ENCODE peak calls at places on chromosomes 12 and 14, in six cellular contexts. One of them, this sample, is unnamed.

GRCh38 chr14:101620039-101620788 is 58.9 kb downstream of the DIO3 start:
- DNase-seq in pancreas: peak; percentile 42
- DNase-seq in stomach: no peak
- DNase-seq in tibial artery: no peak
- DNase-seq in breast epithelium: no peak
- DNase-seq in body of pancreas: no peak
- DNase-seq in this sample: peak; percentile 72

GRCh38 chr12:107634530-107634929 is 51.1 kb upstream of the PWP1 start:
- DNase-seq in pancreas: no peak
- DNase-seq in stomach: no peak
- DNase-seq in tibial artery: no peak
- DNase-seq in breast epithelium: no peak
- DNase-seq in body of pancreas: no peak
- DNase-seq in this sample: no peak

GRCh38 chr14:50521912-50522341 is 10.4 kb downstream of the MAP4K5 start:
- DNase-seq in pancreas: no peak
- DNase-seq in stomach: no peak
- DNase-seq in tibial artery: no peak
- DNase-seq in breast epithelium: no peak
- DNase-seq in body of pancreas: no peak
- DNase-seq in this sample: no peak

GRCh38 chr14:69259531-69260245 is at the start of gene GALNT16:
- DNase-seq in pancreas: peak; percentile 67
- DNase-seq in stomach: peak; percentile 38
- DNase-seq in tibial artery: no peak
- DNase-seq in breast epithelium: no peak
- DNase-seq in body of pancreas: peak; percentile 22
- DNase-seq in this sample: no peak

GRCh38 chr12:96177013-96177412 is 17.2 kb upstream of the ELK3 start:
- DNase-seq in pancreas: no peak
- DNase-seq in stomach: no peak
- DNase-seq in tibial artery: no peak
- DNase-seq in breast epithelium: no peak
- DNase-seq in body of pancreas: no peak
- DNase-seq in this sample: no peak

GRCh38 chr14:63273717-63274673 is 44.7 kb downstream of the GPHB5 start:
- DNase-seq in pancreas: no peak
- DNase-seq in stomach: no peak
- DNase-seq in tibial artery: no peak
- DNase-seq in breast epithelium: no peak
- DNase-seq in body of pancreas: no peak
- DNase-seq in this sample: no peak

GRCh38 chr14:54637829-54638446 is 71.0 kb downstream of the SAMD4A start:
- DNase-seq in pancreas: no peak
- DNase-seq in stomach: no peak
- DNase-seq in tibial artery: no peak
- DNase-seq in breast epithelium: no peak
- DNase-seq in body of pancreas: no peak
- DNase-seq in this sample: no peak

GRCh38 chr12:55925870-55926737 is 1.6 kb downstream of the PYM1 start:
- DNase-seq in pancreas: no peak
- DNase-seq in stomach: no peak
- DNase-seq in tibial artery: no peak
- DNase-seq in breast epithelium: no peak
- DNase-seq in body of pancreas: no peak
- DNase-seq in this sample: no peak

GRCh38 chr14:105484069-105484996 is 2.4 kb upstream of the CRIP1 start:
- DNase-seq in pancreas: no peak
- DNase-seq in stomach: no peak
- DNase-seq in tibial artery: peak; percentile 66
- DNase-seq in breast epithelium: no peak
- DNase-seq in body of pancreas: no peak
- DNase-seq in this sample: peak; percentile 96

GRCh38 chr12:32688786-32689185 is 9.7 kb downstream of the DNM1L start:
- DNase-seq in pancreas: no peak
- DNase-seq in stomach: no peak
- DNase-seq in tibial artery: no peak
- DNase-seq in breast epithelium: no peak
- DNase-seq in body of pancreas: no peak
- DNase-seq in this sample: no peak

GRCh38 chr12:66423290-66423689 is 121.0 kb downstream of the HELB start:
- DNase-seq in pancreas: no peak
- DNase-seq in stomach: no peak
- DNase-seq in tibial artery: no peak
- DNase-seq in breast epithelium: no peak
- DNase-seq in body of pancreas: no peak
- DNase-seq in this sample: no peak

GRCh38 chr12:19421503-19422282 is 17.6 kb upstream of the AEBP2 start:
- DNase-seq in pancreas: no peak
- DNase-seq in stomach: no peak
- DNase-seq in tibial artery: no peak
- DNase-seq in breast epithelium: no peak
- DNase-seq in body of pancreas: no peak
- DNase-seq in this sample: no peak

GRCh38 chr14:54252072-54252730 is 144.6 kb upstream of the CDKN3 start:
- DNase-seq in pancreas: no peak
- DNase-seq in stomach: no peak
- DNase-seq in tibial artery: no peak
- DNase-seq in breast epithelium: no peak
- DNase-seq in body of pancreas: no peak
- DNase-seq in this sample: no peak

GRCh38 chr14:103748539-103748867 is 32.9 kb downstream of the ZFYVE21 start:
- DNase-seq in pancreas: no peak
- DNase-seq in stomach: peak; percentile 26
- DNase-seq in tibial artery: no peak
- DNase-seq in breast epithelium: no peak
- DNase-seq in body of pancreas: no peak
- DNase-seq in this sample: no peak

GRCh38 chr12:3107071-3107583 is 29.9 kb downstream of the TSPAN9 start:
- DNase-seq in pancreas: no peak
- DNase-seq in stomach: no peak
- DNase-seq in tibial artery: no peak
- DNase-seq in breast epithelium: no peak
- DNase-seq in body of pancreas: no peak
- DNase-seq in this sample: no peak

GRCh38 chr14:95348395-95349080 is 28.8 kb upstream of the CLMN start:
- DNase-seq in pancreas: no peak
- DNase-seq in stomach: no peak
- DNase-seq in tibial artery: no peak
- DNase-seq in breast epithelium: no peak
- DNase-seq in body of pancreas: no peak
- DNase-seq in this sample: no peak

GRCh38 chr12:108562348-108563134 is at the start of gene ISCU:
- DNase-seq in pancreas: peak; percentile 100
- DNase-seq in stomach: peak; percentile 98
- DNase-seq in tibial artery: peak; percentile 93
- DNase-seq in breast epithelium: peak; percentile 98
- DNase-seq in body of pancreas: peak; percentile 98
- DNase-seq in this sample: peak; percentile 98

GRCh38 chr14:49977126-49977841 is 84.4 kb downstream of the ARF6 start:
- DNase-seq in pancreas: no peak
- DNase-seq in stomach: no peak
- DNase-seq in tibial artery: no peak
- DNase-seq in breast epithelium: no peak
- DNase-seq in body of pancreas: no peak
- DNase-seq in this sample: no peak

GRCh38 chr14:104084251-104085002 is 1.1 kb upstream of the ASPG start:
- DNase-seq in pancreas: no peak
- DNase-seq in stomach: peak; percentile 29
- DNase-seq in tibial artery: no peak
- DNase-seq in breast epithelium: no peak
- DNase-seq in body of pancreas: no peak
- DNase-seq in this sample: peak; percentile 66

GRCh38 chr12:40152783-40153383 is 47.0 kb upstream of the SLC2A13 start:
- DNase-seq in pancreas: peak; percentile 70
- DNase-seq in stomach: peak; percentile 50
- DNase-seq in tibial artery: peak; percentile 54
- DNase-seq in breast epithelium: no peak
- DNase-seq in body of pancreas: peak; percentile 66
- DNase-seq in this sample: no peak

GRCh38 chr12:27342551-27342950 is 9.9 kb downstream of the BMAL2 start:
- DNase-seq in pancreas: no peak
- DNase-seq in stomach: no peak
- DNase-seq in tibial artery: no peak
- DNase-seq in breast epithelium: no peak
- DNase-seq in body of pancreas: no peak
- DNase-seq in this sample: no peak

GRCh38 chr12:27345376-27345775 is 12.7 kb downstream of the BMAL2 start:
- DNase-seq in pancreas: no peak
- DNase-seq in stomach: no peak
- DNase-seq in tibial artery: no peak
- DNase-seq in breast epithelium: no peak
- DNase-seq in body of pancreas: no peak
- DNase-seq in this sample: no peak

GRCh38 chr12:27343255-27344000 is 10.8 kb downstream of the BMAL2 start:
- DNase-seq in pancreas: no peak
- DNase-seq in stomach: no peak
- DNase-seq in tibial artery: no peak
- DNase-seq in breast epithelium: no peak
- DNase-seq in body of pancreas: no peak
- DNase-seq in this sample: no peak

GRCh38 chr12:27344760-27345159 is 12.1 kb downstream of the BMAL2 start:
- DNase-seq in pancreas: no peak
- DNase-seq in stomach: no peak
- DNase-seq in tibial artery: no peak
- DNase-seq in breast epithelium: no peak
- DNase-seq in body of pancreas: no peak
- DNase-seq in this sample: no peak

DNA sequence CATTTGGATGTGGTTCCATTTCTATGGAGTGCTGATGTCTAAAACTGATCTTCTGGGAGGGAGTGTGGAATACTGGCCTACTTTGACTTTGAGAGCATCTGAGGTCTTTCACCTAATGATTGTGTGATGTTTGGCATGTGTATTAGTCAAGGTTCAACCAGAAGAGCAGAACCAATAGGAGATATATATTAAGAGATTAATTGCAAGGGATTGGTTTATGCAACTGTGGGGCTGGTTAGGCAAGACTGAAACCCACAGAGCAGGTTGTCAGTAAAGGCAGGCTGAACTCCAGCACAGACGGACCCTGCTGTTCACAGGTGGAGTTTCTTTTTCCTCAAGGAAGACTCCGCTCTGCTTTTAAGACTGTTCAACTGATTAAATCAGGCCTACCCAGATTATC is 11.6 kb downstream of the BMAL2 start:
- DNase-seq in pancreas: no peak
- DNase-seq in stomach: no peak
- DNase-seq in tibial artery: no peak
- DNase-seq in breast epithelium: no peak
- DNase-seq in body of pancreas: no peak
- DNase-seq in this sample: no peak
- H3K27ac ChIP-seq in pancreas: no peak overlapping the region
- H3K27ac ChIP-seq in stomach: no peak overlapping the region
- H3K27ac ChIP-seq in tibial artery: no peak overlapping the region
- H3K27ac ChIP-seq in breast epithelium: no peak overlapping the region
- H3K27ac ChIP-seq in body of pancreas: no peak overlapping the region
- H3K27ac ChIP-seq in this sample: no peak overlapping the region

GRCh38 chr12:69417231-69417630 is 53.0 kb upstream of the FRS2 start:
- DNase-seq in pancreas: no peak
- DNase-seq in stomach: no peak
- DNase-seq in tibial artery: no peak
- DNase-seq in breast epithelium: no peak
- DNase-seq in body of pancreas: no peak
- DNase-seq in this sample: no peak
- H3K4me3 ChIP-seq in pancreas: no peak overlapping the region
- H3K4me3 ChIP-seq in stomach: no peak overlapping the region
- H3K4me3 ChIP-seq in tibial artery: no peak overlapping the region
- H3K4me3 ChIP-seq in breast epithelium: no peak overlapping the region
- H3K4me3 ChIP-seq in body of pancreas: no peak overlapping the region
- H3K4me3 ChIP-seq in this sample: no peak overlapping the region

GRCh38 chr12:113980054-113980453 is 13.9 kb upstream of the RBM19 start:
- DNase-seq in pancreas: no peak
- DNase-seq in stomach: no peak
- DNase-seq in tibial artery: no peak
- DNase-seq in breast epithelium: no peak
- DNase-seq in body of pancreas: no peak
- DNase-seq in this sample: no peak
- TF ChIP-seq CTCF in pancreas: no peak
- TF ChIP-seq CTCF in stomach: no peak
- TF ChIP-seq CTCF in tibial artery: no peak
- TF ChIP-seq CTCF in breast epithelium: no peak
- TF ChIP-seq CTCF in body of pancreas: no peak
- TF ChIP-seq CTCF in this sample: no peak

DNA sequence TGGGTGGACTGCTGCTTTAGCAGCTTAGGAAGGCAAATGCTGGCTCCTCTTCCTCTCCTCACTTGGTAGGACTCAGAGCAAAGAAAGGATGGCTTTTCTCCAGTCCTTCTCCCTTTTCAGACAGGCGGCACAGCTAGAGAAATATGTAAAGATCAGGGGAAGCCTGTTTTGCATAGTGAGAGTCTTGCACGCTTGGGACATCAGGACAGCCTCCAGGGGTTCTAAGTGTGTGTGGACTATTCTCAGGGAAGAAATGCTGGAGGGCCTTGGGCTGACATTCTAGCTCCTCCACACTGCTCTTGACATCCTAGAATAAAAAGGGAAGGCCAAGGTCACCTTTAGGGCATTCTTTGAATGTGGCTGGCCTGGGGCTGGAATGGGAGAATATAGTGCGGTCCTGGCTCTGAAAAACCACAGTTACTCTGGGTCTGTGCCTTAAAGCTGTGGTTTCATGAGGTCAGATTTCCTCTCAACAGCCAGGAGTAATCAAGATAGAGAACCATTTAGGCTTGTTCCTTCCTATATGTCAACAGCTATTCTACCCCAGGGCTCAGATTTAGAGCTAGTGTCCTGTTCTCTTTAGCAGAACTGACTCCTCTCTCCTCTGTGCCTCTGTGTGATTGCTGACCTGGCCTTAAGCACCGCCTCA is 24.3 kb downstream of the CMA1 start:
- DNase-seq in pancreas: no peak
- DNase-seq in stomach: no peak
- DNase-seq in tibial artery: no peak
- DNase-seq in breast epithelium: no peak
- DNase-seq in body of pancreas: no peak
- DNase-seq in this sample: no peak
- H3K27ac ChIP-seq in pancreas: no peak overlapping the region
- H3K27ac ChIP-seq in stomach: no peak overlapping the region
- H3K27ac ChIP-seq in tibial artery: no peak overlapping the region
- H3K27ac ChIP-seq in breast epithelium: no peak overlapping the region
- H3K27ac ChIP-seq in body of pancreas: no peak overlapping the region
- H3K27ac ChIP-seq in this sample: no peak overlapping the region

This sample was measured in coronary artery.